ENCODE peak calls at places on chromosome 5, in eight cellular contexts. R is fibroblast of lung; V is pancreas; P is effector memory CD4-positive, alpha-beta T cell; G is adrenal gland; S is heart left ventricle; N is coronary artery; I is uterus. Q is an unnamed sample.

GRCh38 chr5:82886911-82887310 is 190.3 kb downstream of the TMEM167A start:
- DNase-seq in R (no peak), V (no peak), S (no peak), G (no peak), N (no peak), P (no peak), I (no peak), Q (no peak)

GRCh38 chr5:111353035-111353434 is 128.9 kb downstream of the CAMK4 start:
- DNase-seq in I (no peak), R (peak; percentile 60), G (no peak), S (no peak), V (no peak), N (no peak), P (no peak), Q (no peak)

GRCh38 chr5:1268666-1269065 is 26.2 kb downstream of the TERT start:
- DNase-seq in V (no peak), P (no peak), N (no peak), S (no peak), G (no peak), I (no peak), R (no peak), Q (no peak)

GRCh38 chr5:91280942-91281269 is 102.2 kb downstream of the ARRDC3 start:
- DNase-seq in P (no peak), R (no peak), G (no peak), S (no peak), N (no peak), V (no peak), I (no peak), Q (no peak)

GRCh38 chr5:57307516-57307915 is 133.7 kb downstream of the GPBP1 start:
- DNase-seq in N (no peak), S (no peak), I (no peak), R (no peak), V (no peak), P (no peak), G (no peak), Q (no peak)

GRCh38 chr5:122906768-122907167 is 61.4 kb downstream of the SNX24 start:
- DNase-seq in G (no peak), I (peak; percentile 27), N (no peak), P (no peak), V (no peak), S (no peak), R (peak; percentile 15), Q (no peak)

GRCh38 chr5:32444946-32445758 is 612 bp upstream of the ZFR start:
- DNase-seq in P (no peak), I (no peak), S (no peak), N (no peak), V (no peak), G (no peak), R (no peak), Q (no peak)

GRCh38 chr5:133612021-133612860 is at the start of gene FSTL4:
- DNase-seq in S (peak; percentile 68), R (no peak), N (no peak), P (peak; percentile 3), V (peak; percentile 80), I (no peak), G (peak; percentile 50), Q (peak; percentile 82)

GRCh38 chr5:145562931-145563330 is 272.2 kb downstream of the PRELID2 start:
- DNase-seq in V (no peak), R (no peak), G (no peak), I (no peak), N (no peak), S (no peak), P (no peak), Q (no peak)

DNA sequence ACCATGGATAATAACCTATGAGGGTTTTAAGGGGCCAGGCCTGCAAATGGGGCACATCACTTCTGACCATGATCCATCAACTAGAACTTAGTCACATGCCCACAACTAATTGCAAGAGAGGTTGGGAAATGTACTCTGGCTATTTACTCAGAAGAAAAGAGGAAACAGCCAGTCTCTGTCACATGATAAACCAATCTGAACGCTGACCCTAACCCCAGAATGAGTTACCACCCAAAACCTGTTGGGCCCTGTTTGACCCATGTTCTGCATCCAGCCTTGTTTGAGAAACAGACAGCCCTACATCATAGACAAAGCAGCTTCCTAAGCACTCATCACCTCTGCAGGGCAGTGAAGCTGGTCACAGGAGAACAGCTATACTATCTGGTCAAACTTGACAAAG is 5.8 kb downstream of the MACROH2A1 start:
- DNase-seq in S (no peak), V (no peak), I (no peak), P (no peak), N (no peak), G (no peak), R (peak; percentile 41), Q (no peak)
- H3K27ac ChIP-seq in S (no peak overlapping the region), V (peak overlapping the region; percentile 31), I (no peak overlapping the region), P (no peak overlapping the region), N (peak overlapping the region; percentile 65), G (peak overlapping the region; percentile 38), R (peak overlapping the region; percentile 31), Q (peak overlapping the region; percentile 13)

GRCh38 chr5:177490311-177490991 is 7.0 kb downstream of the PDLIM7 start:
- DNase-seq in S (no peak), R (no peak), N (no peak), P (no peak), G (no peak), I (no peak), V (no peak), Q (peak; percentile 58)
- H3K27ac ChIP-seq in S (peak overlapping the region; percentile 96), R (no peak overlapping the region), N (peak overlapping the region; percentile 100), P (no peak overlapping the region), G (no peak overlapping the region), I (peak overlapping the region; percentile 97), V (no peak overlapping the region), Q (peak overlapping the region; percentile 49)

GRCh38 chr5:35898952-35899351 is 39.5 kb downstream of the CAPSL start:
- DNase-seq in V (no peak), G (no peak), I (no peak), S (no peak), P (no peak), N (no peak), R (no peak), Q (no peak)

GRCh38 chr5:35890021-35890740 is 33.5 kb downstream of the IL7R start:
- DNase-seq in V (no peak), I (no peak), P (no peak), S (no peak), G (no peak), N (no peak), R (peak; percentile 65), Q (no peak)

GRCh38 chr5:35899805-35900204 is 38.6 kb downstream of the CAPSL start:
- DNase-seq in I (no peak), G (no peak), S (no peak), R (no peak), P (no peak), N (no peak), V (no peak), Q (no peak)

DNA sequence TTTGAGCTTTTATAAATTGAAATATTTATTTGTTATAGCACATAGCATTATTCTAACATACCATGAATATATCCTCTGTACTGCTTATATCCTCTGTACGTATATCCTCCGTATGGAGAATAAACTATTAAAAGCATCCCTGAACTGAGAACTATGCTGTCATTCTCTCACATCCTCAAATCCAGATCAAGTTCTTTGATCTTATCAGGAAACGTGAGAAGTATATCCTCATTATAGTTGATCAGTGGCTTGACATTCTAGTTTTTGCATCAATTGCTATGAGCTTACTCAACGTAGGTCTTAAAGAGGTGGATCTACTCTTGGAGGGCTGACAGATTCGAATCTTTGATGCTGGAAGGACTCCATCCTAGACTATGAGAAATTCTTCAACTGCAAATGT is 37.4 kb downstream of the IL7R start:
- DNase-seq in V (no peak), N (no peak), P (no peak), G (no peak), R (no peak), S (no peak), I (no peak), Q (no peak)
- H3K27ac ChIP-seq in V (no peak overlapping the region), N (no peak overlapping the region), P (no peak overlapping the region), G (no peak overlapping the region), R (no peak overlapping the region), S (no peak overlapping the region), I (no peak overlapping the region), Q (no peak overlapping the region)

DNA sequence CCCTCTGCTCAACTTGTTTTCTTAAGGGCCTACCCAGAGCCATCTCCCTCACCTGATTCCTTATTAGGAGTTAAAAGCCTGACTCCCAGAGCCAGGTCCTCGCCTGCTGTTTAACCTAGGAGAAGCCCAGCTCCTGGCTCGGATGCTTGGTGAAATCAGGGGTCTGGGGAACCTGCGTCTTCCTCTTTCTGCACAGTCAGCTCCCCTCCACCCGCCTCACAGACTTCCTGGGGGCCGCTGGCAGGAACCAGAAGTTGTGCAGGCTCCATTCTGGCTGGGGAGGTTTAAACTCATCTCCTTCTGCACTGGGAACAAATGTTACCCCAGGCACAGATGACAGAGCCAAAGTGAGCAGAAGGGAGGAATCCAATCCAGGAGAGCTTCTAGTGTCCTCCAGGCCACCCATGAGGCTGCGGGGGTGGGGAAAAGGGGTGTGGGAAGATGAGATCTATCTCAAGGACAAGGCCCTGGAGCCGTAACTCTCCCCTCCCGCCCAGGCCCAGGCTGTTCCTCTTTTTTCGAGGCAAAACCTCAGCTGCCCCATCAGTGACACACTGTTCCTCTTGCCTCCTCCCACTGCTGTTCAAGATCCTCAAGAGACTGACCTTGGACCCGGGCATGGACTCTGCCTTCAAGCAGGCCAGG is 31.2 kb downstream of the KCNMB1 start:
- DNase-seq in R (no peak), I (peak; percentile 52), V (no peak), N (no peak), P (no peak), G (peak; percentile 68), S (peak; percentile 79), Q (no peak)
- H3K27ac ChIP-seq in R (no peak overlapping the region), I (peak overlapping the region; percentile 3), V (peak overlapping the region; percentile 15), N (peak overlapping the region; percentile 38), P (no peak overlapping the region), G (peak overlapping the region; percentile 41), S (peak overlapping the region; percentile 54), Q (no peak overlapping the region)

GRCh38 chr5:172749881-172750608 is 20.9 kb downstream of the DUSP1 start:
- DNase-seq in P (no peak), I (peak; percentile 62), N (peak; percentile 92), G (peak; percentile 45), V (no peak), R (peak; percentile 49), S (no peak), Q (no peak)
- H3K27ac ChIP-seq in P (no peak overlapping the region), I (peak overlapping the region; percentile 73), N (peak overlapping the region; percentile 98), G (peak overlapping the region; percentile 59), V (no peak overlapping the region), R (no peak overlapping the region), S (peak overlapping the region; percentile 93), Q (no peak overlapping the region)